ENCODE peak calls at places on chromosomes 16 and 17, in eight cellular contexts. G is HCT116, C is K562, V is SK-N-SH, A is A549, P is HepG2, Q is GM12878, F is H1. N is an unnamed sample.

GRCh38 chr17:13413001-13413400 is 188.7 kb downstream of the HS3ST3A1 start:
- DNase-seq in A (no peak), C (no peak), G (no peak), Q (no peak), F (no peak), P (no peak), V (no peak), N (no peak)

GRCh38 chr17:34847939-34848338 is 113.3 kb downstream of the CCT6B start:
- DNase-seq in P (no peak), Q (no peak), C (no peak), A (no peak), G (no peak), F (no peak), V (no peak), N (no peak)

GRCh38 chr16:2465653-2466415 is 5.3 kb upstream of the NTN3 start:
- DNase-seq in Q (no peak), G (no peak), C (no peak), F (peak; percentile 63), A (peak; percentile 55), V (no peak), P (no peak), N (no peak)

GRCh38 chr17:18928726-18929125 is 23.2 kb upstream of the SLC5A10 start:
- DNase-seq in A (no peak), C (no peak), P (no peak), G (no peak), F (no peak), Q (no peak), V (no peak), N (no peak)

GRCh38 chr17:50087246-50087911 is 7.8 kb upstream of the PDK2 start:
- DNase-seq in Q (no peak), A (peak; percentile 87), G (peak; percentile 57), P (peak; percentile 66), V (peak; percentile 97), C (peak; percentile 82), F (peak; percentile 94), N (peak; percentile 64)

GRCh38 chr16:58513874-58514273 is 1.4 kb upstream of the SETD6 start:
- DNase-seq in C (no peak), V (no peak), A (no peak), P (peak; percentile 38), Q (no peak), F (no peak), G (no peak), N (no peak)

GRCh38 chr16:19672378-19672777 is 45.6 kb downstream of the KNOP1 start:
- DNase-seq in A (no peak), Q (no peak), C (no peak), V (no peak), F (no peak), P (no peak), G (no peak), N (no peak)

GRCh38 chr17:58756246-58757161 is 850 bp downstream of the PPM1E start:
- DNase-seq in G (no peak), A (no peak), C (peak; percentile 34), Q (no peak), F (peak; percentile 64), V (peak; percentile 83), P (no peak), N (no peak)

GRCh38 chr17:48025904-48026502 is 11.6 kb downstream of the COPZ2 start:
- DNase-seq in G (no peak), Q (no peak), V (no peak), C (no peak), P (no peak), F (peak; percentile 48), A (peak; percentile 43), N (peak; percentile 12)

GRCh38 chr16:11691235-11691634 is 23.0 kb downstream of the SNN start:
- DNase-seq in F (no peak), C (no peak), P (no peak), V (no peak), A (no peak), G (no peak), Q (no peak), N (no peak)

DNA sequence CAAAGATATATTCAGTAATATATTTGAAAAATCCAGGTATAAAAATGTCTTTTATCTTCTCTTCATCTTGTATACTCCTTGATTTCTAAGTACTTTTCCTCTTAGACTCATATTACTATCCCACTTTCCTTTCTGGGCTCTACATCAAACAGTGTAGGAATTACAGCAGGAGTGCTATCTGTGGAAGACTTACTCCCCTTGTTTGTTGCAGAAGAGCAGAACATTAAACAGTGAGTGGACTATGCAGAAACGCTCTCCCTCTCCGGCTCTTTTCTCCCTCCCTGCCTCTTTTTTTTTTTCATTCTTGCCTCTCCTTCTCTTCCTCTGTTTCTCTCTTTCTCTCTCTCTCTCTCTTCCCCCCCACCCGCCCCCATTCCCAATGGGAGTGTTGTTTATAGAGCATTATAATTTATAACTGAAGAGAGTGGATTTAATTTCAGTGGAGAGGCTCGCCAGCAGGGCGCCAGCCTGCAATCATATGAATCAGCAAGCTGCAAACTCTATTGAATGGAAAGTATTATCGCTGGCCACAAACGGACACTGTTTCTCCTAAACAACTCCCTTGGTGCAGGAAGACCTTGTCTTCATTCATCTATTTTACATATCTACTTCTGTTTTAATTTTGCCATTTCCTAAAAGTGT is 242.3 kb upstream of the TBX2 start:
- DNase-seq in G (no peak), V (peak; percentile 54), F (no peak), Q (no peak), C (no peak), A (peak; percentile 67), P (no peak), N (no peak)
- H3K4me3 ChIP-seq in G (no peak overlapping the region), V (peak overlapping the region; percentile 48), F (no peak overlapping the region), Q (no peak overlapping the region), C (no peak overlapping the region), A (peak overlapping the region; percentile 33), P (no peak overlapping the region), N (no peak overlapping the region)

GRCh38 chr16:67846063-67846319 is 742 bp upstream of the NUTF2 start:
- DNase-seq in C (no peak), A (no peak), G (no peak), Q (no peak), V (no peak), P (no peak), F (no peak), N (no peak)

GRCh38 chr16:67846320-67847063 is at the start of gene NUTF2:
- DNase-seq in A (peak; percentile 96), V (peak; percentile 96), Q (peak; percentile 85), F (peak; percentile 98), C (peak; percentile 93), G (peak; percentile 81), P (peak; percentile 98), N (peak; percentile 93)

GRCh38 chr16:67844441-67844840 is 2.3 kb upstream of the NUTF2 start:
- DNase-seq in F (no peak), A (no peak), P (no peak), V (no peak), Q (no peak), G (no peak), C (no peak), N (no peak)

GRCh38 chr16:67847064-67847861 is at the start of gene CENPT:
- DNase-seq in P (peak; percentile 70), F (peak; percentile 69), G (no peak), V (peak; percentile 55), C (peak; percentile 76), A (peak; percentile 66), Q (no peak), N (peak; percentile 58)

GRCh38 chr16:67845291-67846062 is 1.3 kb upstream of the NUTF2 start:
- DNase-seq in C (no peak), V (no peak), P (no peak), F (no peak), Q (no peak), A (no peak), G (no peak), N (no peak)
- TF ChIP-seq MAX in C (no peak), V (no peak), P (no peak), F (no peak), Q (no peak), A (no peak), G (no peak), N (no peak)

GRCh38 chr17:65025288-65025687 is 31.3 kb downstream of the GNA13 start:
- DNase-seq in P (no peak), A (no peak), C (no peak), G (no peak), Q (no peak), F (no peak), V (no peak), N (no peak)

GRCh38 chr17:65030618-65031017 is 25.9 kb downstream of the GNA13 start:
- DNase-seq in P (no peak), A (no peak), C (no peak), V (no peak), Q (no peak), F (no peak), G (no peak), N (no peak)

GRCh38 chr17:65027305-65027704 is 29.2 kb downstream of the GNA13 start:
- DNase-seq in F (no peak), P (peak; percentile 15), C (peak; percentile 54), Q (peak; percentile 45), A (peak; percentile 74), V (peak; percentile 52), G (peak; percentile 65), N (peak; percentile 82)

GRCh38 chr17:65029605-65030308 is 26.8 kb downstream of the GNA13 start:
- DNase-seq in V (no peak), G (no peak), Q (no peak), A (no peak), P (no peak), F (no peak), C (no peak), N (peak; percentile 36)

DNA sequence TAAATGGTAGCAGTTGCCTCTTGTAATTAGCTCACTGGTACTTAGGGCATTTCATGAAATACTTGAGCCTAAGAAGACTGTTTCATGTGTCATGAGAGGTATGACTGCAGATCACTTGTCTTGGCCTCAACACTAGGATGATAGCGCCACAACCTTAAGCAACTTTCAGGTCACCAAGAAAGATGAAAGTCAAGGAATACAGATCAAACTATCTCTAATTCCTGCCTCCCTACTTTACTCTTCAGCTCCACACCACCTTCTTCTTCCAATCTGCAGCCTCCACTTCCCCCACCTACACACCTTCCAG is 28.1 kb downstream of the GNA13 start:
- DNase-seq in A (no peak), V (no peak), G (no peak), Q (no peak), P (no peak), F (no peak), C (no peak), N (no peak)
- H3K4me2 ChIP-seq in A (no peak overlapping the region), V (no peak overlapping the region), G (no peak overlapping the region), Q (no peak overlapping the region), P (no peak overlapping the region), F (no peak overlapping the region), C (no peak overlapping the region), N (no peak overlapping the region)

DNA sequence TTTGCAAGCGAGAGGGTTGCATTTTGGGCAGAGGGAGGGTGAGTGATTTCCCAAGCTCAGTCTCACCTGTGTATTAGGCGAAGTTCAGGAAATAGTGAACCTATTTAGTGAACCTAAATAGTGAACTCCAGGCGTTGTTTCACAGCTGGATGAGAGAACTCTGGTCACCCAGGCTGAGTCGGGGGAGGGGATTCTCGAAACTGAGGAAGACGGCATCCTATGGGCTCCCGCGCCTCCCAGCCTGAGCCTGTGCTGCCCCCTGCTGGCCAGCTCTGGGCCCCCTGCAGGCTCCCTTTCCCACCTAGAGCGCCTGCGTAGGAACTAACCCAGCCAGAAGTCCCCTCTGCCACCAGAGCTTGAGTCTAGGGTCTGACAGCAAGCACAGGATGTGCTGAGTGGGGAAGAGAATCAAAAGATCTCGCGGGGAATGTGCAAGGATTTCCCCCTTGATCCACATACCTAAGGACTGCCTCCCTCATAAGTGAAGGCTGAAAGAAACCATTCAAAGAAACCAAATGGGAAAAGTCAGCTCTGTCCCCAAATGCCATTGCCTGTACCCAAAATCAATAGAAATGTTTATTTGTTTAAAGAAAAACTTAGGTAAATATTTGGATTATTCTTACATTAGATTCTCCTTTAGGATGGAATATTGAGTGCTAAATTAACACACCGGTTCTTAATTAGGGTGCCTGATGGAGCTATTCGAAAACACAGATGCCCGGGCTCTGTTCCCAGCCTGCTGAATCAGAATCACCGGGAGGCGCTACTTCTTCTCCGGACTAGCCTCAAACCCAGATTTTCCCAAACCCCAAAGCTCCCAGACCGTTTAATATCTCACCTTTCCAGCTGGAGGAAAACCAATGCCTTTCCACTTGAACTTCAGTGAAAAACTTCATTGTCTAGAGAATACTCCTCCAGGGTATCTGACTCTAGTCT is 14.8 kb upstream of the MARVELD3 start:
- DNase-seq in A (peak; percentile 76), C (peak; percentile 91), P (peak; percentile 72), V (peak; percentile 91), F (peak; percentile 98), G (peak; percentile 59), Q (peak; percentile 25), N (peak; percentile 64)
- H3K4me3 ChIP-seq in A (peak overlapping the region; percentile 3), C (no peak overlapping the region), P (peak overlapping the region; percentile 23), V (no peak overlapping the region), F (no peak overlapping the region), G (peak overlapping the region; percentile 29), Q (no peak overlapping the region), N (no peak overlapping the region)